ENCODE peak calls at places on chromosomes 4 and X, in five cellular contexts. One of them, this sample, is unnamed. For H3K36me3, the result is how much of the 10 kb centered on the place peaks cover.

GRCh38 chrX:102042706-102043325 is 82.7 kb upstream of the TCEAL2 start:
- DNase-seq in lung: no peak
- DNase-seq in ascending aorta: no peak
- DNase-seq in brain microvascular endothelial cell: no peak
- DNase-seq in tibial artery: no peak
- DNase-seq in this sample: no peak

GRCh38 chr4:97656034-97656720 is 487.1 kb downstream of the STPG2 start:
- DNase-seq in lung: no peak
- DNase-seq in ascending aorta: no peak
- DNase-seq in brain microvascular endothelial cell: peak
- DNase-seq in tibial artery: no peak
- DNase-seq in this sample: no peak

GRCh38 chr4:186299291-186299690 is 33.3 kb downstream of the F11 start:
- DNase-seq in lung: no peak
- DNase-seq in ascending aorta: no peak
- DNase-seq in brain microvascular endothelial cell: no peak
- DNase-seq in tibial artery: no peak
- DNase-seq in this sample: no peak

GRCh38 chrX:56729152-56729557 is at the start of gene NBDY:
- DNase-seq in lung: no peak
- DNase-seq in ascending aorta: peak
- DNase-seq in brain microvascular endothelial cell: peak
- DNase-seq in tibial artery: no peak
- DNase-seq in this sample: no peak

GRCh38 chrX:123854329-123854728 is 5.5 kb upstream of the XIAP start:
- DNase-seq in lung: no peak
- DNase-seq in ascending aorta: no peak
- DNase-seq in brain microvascular endothelial cell: peak
- DNase-seq in tibial artery: no peak
- DNase-seq in this sample: no peak

GRCh38 chrX:78838709-78839108 is 91.2 kb downstream of the LPAR4 start:
- DNase-seq in lung: no peak
- DNase-seq in ascending aorta: no peak
- DNase-seq in brain microvascular endothelial cell: no peak
- DNase-seq in tibial artery: no peak
- DNase-seq in this sample: no peak

GRCh38 chrX:22300130-22300529 is 27.4 kb downstream of the CBLL2 start:
- DNase-seq in lung: no peak
- DNase-seq in ascending aorta: no peak
- DNase-seq in brain microvascular endothelial cell: peak
- DNase-seq in tibial artery: peak
- DNase-seq in this sample: no peak

GRCh38 chr4:62431513-62431912 is 1231.4 kb downstream of the ADGRL3 start:
- DNase-seq in lung: no peak
- DNase-seq in ascending aorta: no peak
- DNase-seq in brain microvascular endothelial cell: no peak
- DNase-seq in tibial artery: no peak
- DNase-seq in this sample: no peak

GRCh38 chrX:40173662-40174593 is 76.2 kb upstream of the BCOR start:
- DNase-seq in lung: peak
- DNase-seq in ascending aorta: peak
- DNase-seq in brain microvascular endothelial cell: no peak
- DNase-seq in tibial artery: peak
- DNase-seq in this sample: no peak

GRCh38 chrX:41720125-41720780 is 3.7 kb upstream of the GPR82 start:
- DNase-seq in lung: no peak
- DNase-seq in ascending aorta: no peak
- DNase-seq in brain microvascular endothelial cell: peak
- DNase-seq in tibial artery: no peak
- DNase-seq in this sample: no peak

GRCh38 chr4:70613182-70613892 is 15.2 kb upstream of the ENAM start:
- DNase-seq in lung: no peak
- DNase-seq in ascending aorta: no peak
- DNase-seq in brain microvascular endothelial cell: no peak
- DNase-seq in tibial artery: no peak
- DNase-seq in this sample: no peak
- H3K4me3 ChIP-seq in lung: no peak
- H3K4me3 ChIP-seq in ascending aorta: peak
- H3K4me3 ChIP-seq in brain microvascular endothelial cell: no peak
- H3K4me3 ChIP-seq in tibial artery: peak
- H3K4me3 ChIP-seq in this sample: peak

GRCh38 chr4:48554606-48555005 is 64.6 kb downstream of the ZAR1 start:
- DNase-seq in lung: no peak
- DNase-seq in ascending aorta: no peak
- DNase-seq in brain microvascular endothelial cell: no peak
- DNase-seq in tibial artery: no peak
- DNase-seq in this sample: no peak
- H3K36me3 ChIP-seq in lung: under half
- H3K36me3 ChIP-seq in ascending aorta: half or more
- H3K36me3 ChIP-seq in brain microvascular endothelial cell: under half
- H3K36me3 ChIP-seq in tibial artery: half or more
- H3K36me3 ChIP-seq in this sample: under half

GRCh38 chr4:42359686-42360085 is 37.6 kb upstream of the SHISA3 start:
- DNase-seq in lung: no peak
- DNase-seq in ascending aorta: no peak
- DNase-seq in brain microvascular endothelial cell: no peak
- DNase-seq in tibial artery: no peak
- DNase-seq in this sample: no peak
- H3K4me3 ChIP-seq in lung: no peak
- H3K4me3 ChIP-seq in ascending aorta: peak
- H3K4me3 ChIP-seq in brain microvascular endothelial cell: no peak
- H3K4me3 ChIP-seq in tibial artery: no peak
- H3K4me3 ChIP-seq in this sample: no peak

GRCh38 chr4:78459327-78459726 is 92.2 kb upstream of the ANXA3 start:
- DNase-seq in lung: no peak
- DNase-seq in ascending aorta: no peak
- DNase-seq in brain microvascular endothelial cell: no peak
- DNase-seq in tibial artery: no peak
- DNase-seq in this sample: no peak
- H3K36me3 ChIP-seq in lung: under half
- H3K36me3 ChIP-seq in ascending aorta: under half
- H3K36me3 ChIP-seq in brain microvascular endothelial cell: under half
- H3K36me3 ChIP-seq in tibial artery: under half
- H3K36me3 ChIP-seq in this sample: under half

DNA sequence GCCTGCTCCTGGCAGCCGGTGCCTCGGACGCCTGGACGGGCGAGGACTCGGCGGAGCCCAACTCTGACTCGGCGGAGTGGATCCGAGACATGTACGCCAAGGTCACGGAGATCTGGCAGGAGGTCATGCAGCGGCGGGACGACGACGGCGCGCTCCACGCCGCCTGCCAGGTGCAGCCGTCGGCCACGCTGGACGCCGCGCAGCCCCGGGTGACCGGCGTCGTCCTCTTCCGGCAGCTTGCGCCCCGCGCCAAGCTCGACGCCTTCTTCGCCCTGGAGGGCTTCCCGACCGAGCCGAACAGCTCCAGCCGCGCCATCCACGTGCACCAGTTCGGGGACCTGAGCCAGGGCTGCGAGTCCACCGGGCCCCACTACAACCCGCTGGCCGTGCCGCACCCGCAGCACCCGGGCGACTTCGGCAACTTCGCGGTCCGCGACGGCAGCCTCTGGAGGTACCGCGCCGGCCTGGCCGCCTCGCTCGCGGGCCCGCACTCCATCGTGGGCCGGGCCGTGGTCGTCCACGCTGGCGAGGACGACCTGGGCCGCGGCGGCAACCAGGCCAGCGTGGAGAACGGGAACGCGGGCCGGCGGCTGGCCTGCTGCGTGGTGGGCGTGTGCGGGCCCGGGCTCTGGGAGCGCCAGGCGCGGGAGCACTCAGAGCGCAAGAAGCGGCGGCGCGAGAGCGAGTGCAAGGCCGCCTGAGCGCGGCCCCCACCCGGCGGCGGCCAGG is 4.3 kb downstream of the SOD3 start:
- DNase-seq in lung: no peak
- DNase-seq in ascending aorta: no peak
- DNase-seq in brain microvascular endothelial cell: no peak
- DNase-seq in tibial artery: no peak
- DNase-seq in this sample: no peak
- H3K4me3 ChIP-seq in lung: no peak
- H3K4me3 ChIP-seq in ascending aorta: peak
- H3K4me3 ChIP-seq in brain microvascular endothelial cell: peak
- H3K4me3 ChIP-seq in tibial artery: no peak
- H3K4me3 ChIP-seq in this sample: no peak

DNA sequence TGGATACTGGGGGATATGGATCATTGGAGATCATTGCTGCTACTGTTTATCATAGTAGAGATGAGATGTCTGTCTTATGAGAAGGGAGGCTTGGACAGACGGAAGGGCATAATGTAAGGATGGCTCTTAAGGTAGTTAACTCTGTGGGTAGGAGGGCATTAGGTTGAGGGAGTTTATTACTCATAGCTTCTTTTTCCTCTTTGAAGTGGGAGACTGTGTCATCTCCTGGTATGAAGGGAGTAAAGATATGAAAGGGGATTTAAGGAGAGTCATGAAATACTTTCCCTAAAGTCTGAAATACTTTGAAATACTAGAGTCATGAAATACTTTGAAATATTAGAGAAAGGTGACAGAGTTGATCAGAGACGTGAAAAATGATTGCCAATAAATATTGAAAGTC is 255.5 kb upstream of the PITX2 start:
- DNase-seq in lung: no peak
- DNase-seq in ascending aorta: no peak
- DNase-seq in brain microvascular endothelial cell: no peak
- DNase-seq in tibial artery: no peak
- DNase-seq in this sample: no peak
- H3K36me3 ChIP-seq in lung: under half
- H3K36me3 ChIP-seq in ascending aorta: under half
- H3K36me3 ChIP-seq in brain microvascular endothelial cell: under half
- H3K36me3 ChIP-seq in tibial artery: under half
- H3K36me3 ChIP-seq in this sample: under half

DNA sequence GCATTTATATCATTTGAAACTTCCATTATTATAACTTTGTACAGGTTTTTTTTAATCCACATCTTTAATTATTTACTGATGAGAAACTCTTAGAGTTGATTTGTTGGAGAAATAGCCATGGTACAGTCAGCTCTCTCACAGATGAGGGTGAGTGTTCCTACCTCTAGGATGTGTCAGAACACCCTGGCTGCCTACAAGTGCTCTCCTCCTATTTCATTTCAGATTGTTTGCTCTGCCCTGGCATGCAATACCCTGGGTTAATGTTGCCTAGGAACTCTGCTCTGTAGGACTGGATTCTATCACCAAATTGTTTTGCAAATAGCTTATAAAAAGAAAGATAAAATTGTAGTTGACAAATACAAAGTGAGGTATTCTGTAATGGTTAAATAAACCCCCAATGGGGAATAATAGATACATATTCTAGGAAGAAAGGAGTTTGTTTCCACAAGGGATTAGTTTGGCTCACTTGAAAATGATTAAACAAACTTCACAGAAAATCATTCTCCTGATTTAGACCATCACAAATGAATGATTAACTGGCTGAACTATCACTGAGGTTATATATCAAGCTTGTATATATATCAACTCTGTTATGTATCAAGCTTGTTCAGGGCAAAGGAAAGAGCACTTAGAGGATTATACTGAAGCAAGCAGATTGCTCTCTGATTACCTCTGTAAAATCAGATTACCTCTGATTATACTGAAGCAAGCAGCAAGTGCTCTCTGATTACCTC is 150.0 kb downstream of the PDE5A start:
- DNase-seq in lung: no peak
- DNase-seq in ascending aorta: no peak
- DNase-seq in brain microvascular endothelial cell: no peak
- DNase-seq in tibial artery: no peak
- DNase-seq in this sample: no peak
- H3K4me3 ChIP-seq in lung: no peak
- H3K4me3 ChIP-seq in ascending aorta: no peak
- H3K4me3 ChIP-seq in brain microvascular endothelial cell: no peak
- H3K4me3 ChIP-seq in tibial artery: no peak
- H3K4me3 ChIP-seq in this sample: no peak

DNA sequence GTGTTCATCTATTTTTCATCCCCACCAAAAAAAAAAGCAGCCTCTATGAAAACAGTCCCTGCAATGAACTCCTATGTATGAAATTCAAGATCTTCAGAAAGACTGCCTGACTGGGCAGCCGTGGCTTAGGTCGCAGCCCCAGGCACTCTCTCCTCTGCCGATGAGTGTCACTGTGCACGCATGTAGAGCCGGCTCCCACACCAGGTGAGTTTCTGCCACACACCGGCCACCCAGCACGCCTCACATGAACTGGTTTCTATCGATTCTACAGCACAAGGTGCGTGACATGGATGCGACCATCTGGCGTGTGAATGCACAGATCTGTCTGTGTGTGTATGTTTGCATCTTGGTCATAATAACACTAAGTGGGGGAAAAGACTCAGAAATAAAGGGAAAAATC is 140.4 kb downstream of the AFAP1 start:
- DNase-seq in lung: no peak
- DNase-seq in ascending aorta: no peak
- DNase-seq in brain microvascular endothelial cell: no peak
- DNase-seq in tibial artery: no peak
- DNase-seq in this sample: no peak
- H3K36me3 ChIP-seq in lung: under half
- H3K36me3 ChIP-seq in ascending aorta: under half
- H3K36me3 ChIP-seq in brain microvascular endothelial cell: half or more
- H3K36me3 ChIP-seq in tibial artery: under half
- H3K36me3 ChIP-seq in this sample: under half

DNA sequence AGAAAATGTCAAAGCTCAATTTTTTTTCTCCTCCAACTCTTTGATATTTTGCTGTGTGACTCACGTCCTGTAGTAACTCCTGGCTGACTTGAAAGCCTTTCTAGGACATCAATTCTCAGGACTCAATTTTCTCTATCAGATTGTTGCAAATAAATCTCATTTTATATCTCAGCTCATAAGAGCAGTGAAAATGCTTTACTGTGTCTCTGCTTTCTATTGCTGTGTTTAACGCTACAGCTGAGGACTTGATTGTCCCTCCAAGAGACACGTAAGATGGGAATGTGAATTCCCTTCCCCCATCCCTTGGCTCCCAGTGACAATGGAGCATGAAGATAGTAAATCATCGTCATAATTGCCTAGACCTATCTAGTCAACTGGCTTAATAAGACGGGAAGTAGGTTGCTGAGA is 20.5 kb upstream of the CBR4 start:
- DNase-seq in lung: no peak
- DNase-seq in ascending aorta: no peak
- DNase-seq in brain microvascular endothelial cell: peak
- DNase-seq in tibial artery: no peak
- DNase-seq in this sample: no peak
- H3K4me3 ChIP-seq in lung: no peak
- H3K4me3 ChIP-seq in ascending aorta: no peak
- H3K4me3 ChIP-seq in brain microvascular endothelial cell: no peak
- H3K4me3 ChIP-seq in tibial artery: no peak
- H3K4me3 ChIP-seq in this sample: no peak

GRCh38 chr4:40888916-40889315 is 139.2 kb downstream of the NSUN7 start:
- DNase-seq in lung: no peak
- DNase-seq in ascending aorta: peak
- DNase-seq in brain microvascular endothelial cell: no peak
- DNase-seq in tibial artery: no peak
- DNase-seq in this sample: no peak
- H3K36me3 ChIP-seq in lung: under half
- H3K36me3 ChIP-seq in ascending aorta: under half
- H3K36me3 ChIP-seq in brain microvascular endothelial cell: half or more
- H3K36me3 ChIP-seq in tibial artery: half or more
- H3K36me3 ChIP-seq in this sample: under half